ENCODE peak calls at places on chromosomes 2 and 18, in six cellular contexts. V, F, T, N, Q and C are unnamed samples.

GRCh38 chr18:24187689-24188088 is 48.8 kb downstream of the CABYR start:
- DNase-seq in T (no peak), Q (no peak), F (no peak), N (no peak), V (no peak), C (no peak)

GRCh38 chr18:49028091-49028490 is 77.3 kb upstream of the SMAD7 start:
- DNase-seq in T (no peak), F (no peak), V (no peak), N (no peak), Q (no peak), C (no peak)

GRCh38 chr2:9596621-9597311 is 34.0 kb downstream of the YWHAQ start:
- DNase-seq in T (no peak), N (no peak), F (no peak), Q (no peak), V (no peak), C (no peak)

GRCh38 chr2:69830045-69830905 is 815 bp downstream of the GMCL1 start:
- DNase-seq in N (peak), Q (peak), F (no peak), V (peak), T (peak), C (no peak)

GRCh38 chr2:109563980-109564550 is 49.7 kb downstream of the SEPTIN10 start:
- DNase-seq in T (no peak), V (no peak), N (no peak), Q (no peak), F (no peak), C (no peak)

GRCh38 chr2:146678516-146678915 is 1166.3 kb upstream of the ACVR2A start:
- DNase-seq in T (no peak), Q (no peak), F (no peak), N (no peak), V (no peak), C (no peak)

GRCh38 chr2:142714600-142714999 is 162.9 kb upstream of the KYNU start:
- DNase-seq in T (no peak), N (no peak), F (no peak), Q (no peak), V (no peak), C (no peak)

GRCh38 chr18:13377496-13377895 is 158.9 kb downstream of the LDLRAD4 start:
- DNase-seq in F (no peak), Q (no peak), N (peak), T (no peak), V (no peak), C (no peak)

GRCh38 chr2:230770804-230771203 is 58.2 kb downstream of the CAB39 start:
- DNase-seq in Q (no peak), V (no peak), F (no peak), N (no peak), T (no peak), C (no peak)

GRCh38 chr2:26846334-26846863 is 1.5 kb upstream of the DPYSL5 start:
- DNase-seq in V (peak), T (peak), N (peak), F (peak), Q (peak), C (peak)

GRCh38 chr2:204012081-204012653 is 75.6 kb downstream of the ICOS start:
- DNase-seq in N (no peak), F (no peak), Q (no peak), V (peak), T (no peak), C (no peak)

GRCh38 chr2:149094217-149095015 is 55.9 kb downstream of the LYPD6B start:
- DNase-seq in N (no peak), Q (no peak), F (no peak), T (no peak), V (no peak), C (no peak)

GRCh38 chr2:172430671-172431070 is 3.3 kb downstream of the ITGA6 start:
- DNase-seq in F (no peak), N (no peak), Q (no peak), V (no peak), T (peak), C (no peak)

GRCh38 chr2:231386446-231386845 is 9.1 kb upstream of the B3GNT7 start:
- DNase-seq in V (no peak), Q (no peak), N (no peak), T (no peak), F (peak), C (no peak)